ENCODE peak calls at places on chromosome 5, in nine cellular contexts. One of them, this sample, is unnamed.

GRCh38 chr5:89733772-89734171 is 675.8 kb downstream of the CETN3 start:
- DNase-seq in HuH-7.5: no peak
- DNase-seq in OCI-M1: no peak
- DNase-seq in adipocyte: no peak
- DNase-seq in HCT116: no peak
- DNase-seq in renal cortical epithelial cell: peak; percentile 67
- DNase-seq in NCI-H345: no peak
- DNase-seq in stimulated activated CD8-positive, alpha-beta memory T cell treated with anti-CD3 and anti-CD28 coated beads, Interleukin-4, amount 100 ng/mL, for 1 hour: no peak
- DNase-seq in progenitor cell of endocrine pancreas: no peak
- DNase-seq in this sample: no peak

GRCh38 chr5:125232779-125233230 is 486.4 kb upstream of the ZNF608 start:
- DNase-seq in renal cortical epithelial cell: peak; percentile 23
- DNase-seq in HuH-7.5: no peak
- DNase-seq in HCT116: no peak
- DNase-seq in OCI-M1: no peak
- DNase-seq in NCI-H345: no peak
- DNase-seq in stimulated activated CD8-positive, alpha-beta memory T cell treated with anti-CD3 and anti-CD28 coated beads, Interleukin-4, amount 100 ng/mL, for 1 hour: no peak
- DNase-seq in progenitor cell of endocrine pancreas: no peak
- DNase-seq in adipocyte: peak; percentile 82
- DNase-seq in this sample: no peak

GRCh38 chr5:122030251-122030650 is 47.8 kb downstream of the LOX start:
- DNase-seq in OCI-M1: no peak
- DNase-seq in HuH-7.5: peak; percentile 3
- DNase-seq in renal cortical epithelial cell: peak; percentile 68
- DNase-seq in progenitor cell of endocrine pancreas: no peak
- DNase-seq in adipocyte: peak; percentile 10
- DNase-seq in HCT116: no peak
- DNase-seq in stimulated activated CD8-positive, alpha-beta memory T cell treated with anti-CD3 and anti-CD28 coated beads, Interleukin-4, amount 100 ng/mL, for 1 hour: no peak
- DNase-seq in NCI-H345: no peak
- DNase-seq in this sample: no peak

GRCh38 chr5:115461093-115461492 is 83.5 kb downstream of the FEM1C start:
- DNase-seq in progenitor cell of endocrine pancreas: no peak
- DNase-seq in stimulated activated CD8-positive, alpha-beta memory T cell treated with anti-CD3 and anti-CD28 coated beads, Interleukin-4, amount 100 ng/mL, for 1 hour: no peak
- DNase-seq in renal cortical epithelial cell: no peak
- DNase-seq in NCI-H345: no peak
- DNase-seq in adipocyte: peak; percentile 28
- DNase-seq in OCI-M1: no peak
- DNase-seq in HuH-7.5: no peak
- DNase-seq in HCT116: peak; percentile 4
- DNase-seq in this sample: no peak

GRCh38 chr5:162607879-162608278 is 540.3 kb downstream of the GABRG2 start:
- DNase-seq in HCT116: no peak
- DNase-seq in renal cortical epithelial cell: no peak
- DNase-seq in stimulated activated CD8-positive, alpha-beta memory T cell treated with anti-CD3 and anti-CD28 coated beads, Interleukin-4, amount 100 ng/mL, for 1 hour: no peak
- DNase-seq in progenitor cell of endocrine pancreas: no peak
- DNase-seq in OCI-M1: no peak
- DNase-seq in adipocyte: no peak
- DNase-seq in HuH-7.5: no peak
- DNase-seq in NCI-H345: no peak
- DNase-seq in this sample: no peak

GRCh38 chr5:53985796-53986195 is 324.6 kb downstream of the ARL15 start:
- DNase-seq in renal cortical epithelial cell: no peak
- DNase-seq in HuH-7.5: no peak
- DNase-seq in OCI-M1: no peak
- DNase-seq in progenitor cell of endocrine pancreas: no peak
- DNase-seq in adipocyte: no peak
- DNase-seq in NCI-H345: no peak
- DNase-seq in HCT116: no peak
- DNase-seq in stimulated activated CD8-positive, alpha-beta memory T cell treated with anti-CD3 and anti-CD28 coated beads, Interleukin-4, amount 100 ng/mL, for 1 hour: no peak
- DNase-seq in this sample: no peak

GRCh38 chr5:78671609-78672008 is 23.0 kb upstream of the LHFPL2 start:
- DNase-seq in HCT116: no peak
- DNase-seq in progenitor cell of endocrine pancreas: no peak
- DNase-seq in HuH-7.5: no peak
- DNase-seq in adipocyte: peak; percentile 52
- DNase-seq in OCI-M1: peak; percentile 10
- DNase-seq in stimulated activated CD8-positive, alpha-beta memory T cell treated with anti-CD3 and anti-CD28 coated beads, Interleukin-4, amount 100 ng/mL, for 1 hour: no peak
- DNase-seq in renal cortical epithelial cell: no peak
- DNase-seq in NCI-H345: no peak
- DNase-seq in this sample: no peak

GRCh38 chr5:180381428-180381827 is 28.3 kb upstream of the GFPT2 start:
- DNase-seq in stimulated activated CD8-positive, alpha-beta memory T cell treated with anti-CD3 and anti-CD28 coated beads, Interleukin-4, amount 100 ng/mL, for 1 hour: no peak
- DNase-seq in HuH-7.5: no peak
- DNase-seq in adipocyte: no peak
- DNase-seq in NCI-H345: no peak
- DNase-seq in HCT116: no peak
- DNase-seq in OCI-M1: no peak
- DNase-seq in progenitor cell of endocrine pancreas: no peak
- DNase-seq in renal cortical epithelial cell: no peak
- DNase-seq in this sample: no peak

GRCh38 chr5:176948458-176948857 is 49.3 kb upstream of the HK3 start:
- DNase-seq in stimulated activated CD8-positive, alpha-beta memory T cell treated with anti-CD3 and anti-CD28 coated beads, Interleukin-4, amount 100 ng/mL, for 1 hour: no peak
- DNase-seq in renal cortical epithelial cell: peak; percentile 20
- DNase-seq in HuH-7.5: no peak
- DNase-seq in OCI-M1: no peak
- DNase-seq in adipocyte: peak; percentile 7
- DNase-seq in NCI-H345: no peak
- DNase-seq in HCT116: no peak
- DNase-seq in progenitor cell of endocrine pancreas: no peak
- DNase-seq in this sample: no peak

GRCh38 chr5:142277796-142278195 is 47.0 kb downstream of the SPRY4 start:
- DNase-seq in progenitor cell of endocrine pancreas: no peak
- DNase-seq in renal cortical epithelial cell: peak; percentile 96
- DNase-seq in HuH-7.5: no peak
- DNase-seq in HCT116: no peak
- DNase-seq in stimulated activated CD8-positive, alpha-beta memory T cell treated with anti-CD3 and anti-CD28 coated beads, Interleukin-4, amount 100 ng/mL, for 1 hour: no peak
- DNase-seq in adipocyte: no peak
- DNase-seq in NCI-H345: no peak
- DNase-seq in OCI-M1: no peak
- DNase-seq in this sample: no peak

GRCh38 chr5:116482394-116482793 is 92.2 kb downstream of the SEMA6A start:
- DNase-seq in NCI-H345: no peak
- DNase-seq in OCI-M1: no peak
- DNase-seq in HCT116: no peak
- DNase-seq in HuH-7.5: no peak
- DNase-seq in progenitor cell of endocrine pancreas: no peak
- DNase-seq in adipocyte: peak; percentile 49
- DNase-seq in stimulated activated CD8-positive, alpha-beta memory T cell treated with anti-CD3 and anti-CD28 coated beads, Interleukin-4, amount 100 ng/mL, for 1 hour: no peak
- DNase-seq in renal cortical epithelial cell: peak; percentile 52
- DNase-seq in this sample: no peak

GRCh38 chr5:141421489-141421855 is 621 bp downstream of the PCDHGA11 start:
- DNase-seq in progenitor cell of endocrine pancreas: no peak
- DNase-seq in HuH-7.5: no peak
- DNase-seq in HCT116: no peak
- DNase-seq in stimulated activated CD8-positive, alpha-beta memory T cell treated with anti-CD3 and anti-CD28 coated beads, Interleukin-4, amount 100 ng/mL, for 1 hour: no peak
- DNase-seq in NCI-H345: no peak
- DNase-seq in renal cortical epithelial cell: no peak
- DNase-seq in OCI-M1: no peak
- DNase-seq in adipocyte: no peak
- DNase-seq in this sample: no peak

GRCh38 chr5:65262590-65263189 is 219.0 kb downstream of the ADAMTS6 start:
- DNase-seq in HuH-7.5: no peak
- DNase-seq in adipocyte: peak; percentile 88
- DNase-seq in renal cortical epithelial cell: peak; percentile 41
- DNase-seq in NCI-H345: no peak
- DNase-seq in stimulated activated CD8-positive, alpha-beta memory T cell treated with anti-CD3 and anti-CD28 coated beads, Interleukin-4, amount 100 ng/mL, for 1 hour: no peak
- DNase-seq in OCI-M1: peak; percentile 96
- DNase-seq in progenitor cell of endocrine pancreas: no peak
- DNase-seq in HCT116: no peak
- DNase-seq in this sample: no peak

GRCh38 chr5:160638141-160638742 is 213.8 kb downstream of the ATP10B start:
- DNase-seq in renal cortical epithelial cell: peak; percentile 42
- DNase-seq in HCT116: no peak
- DNase-seq in stimulated activated CD8-positive, alpha-beta memory T cell treated with anti-CD3 and anti-CD28 coated beads, Interleukin-4, amount 100 ng/mL, for 1 hour: no peak
- DNase-seq in HuH-7.5: no peak
- DNase-seq in OCI-M1: no peak
- DNase-seq in NCI-H345: no peak
- DNase-seq in adipocyte: no peak
- DNase-seq in progenitor cell of endocrine pancreas: no peak
- DNase-seq in this sample: no peak

GRCh38 chr5:148805323-148806290 is 20.8 kb upstream of the ADRB2 start:
- DNase-seq in progenitor cell of endocrine pancreas: no peak
- DNase-seq in HuH-7.5: no peak
- DNase-seq in renal cortical epithelial cell: peak; percentile 83
- DNase-seq in OCI-M1: peak; percentile 9
- DNase-seq in HCT116: no peak
- DNase-seq in stimulated activated CD8-positive, alpha-beta memory T cell treated with anti-CD3 and anti-CD28 coated beads, Interleukin-4, amount 100 ng/mL, for 1 hour: no peak
- DNase-seq in adipocyte: peak; percentile 29
- DNase-seq in NCI-H345: no peak
- DNase-seq in this sample: no peak

GRCh38 chr5:147690595-147690994 is 91.9 kb downstream of the JAKMIP2 start:
- DNase-seq in HuH-7.5: no peak
- DNase-seq in NCI-H345: no peak
- DNase-seq in stimulated activated CD8-positive, alpha-beta memory T cell treated with anti-CD3 and anti-CD28 coated beads, Interleukin-4, amount 100 ng/mL, for 1 hour: no peak
- DNase-seq in HCT116: peak; percentile 31
- DNase-seq in OCI-M1: no peak
- DNase-seq in renal cortical epithelial cell: peak; percentile 55
- DNase-seq in progenitor cell of endocrine pancreas: no peak
- DNase-seq in adipocyte: no peak
- DNase-seq in this sample: no peak

GRCh38 chr5:10329808-10330481 is 22.2 kb upstream of the CMBL start:
- DNase-seq in HCT116: no peak
- DNase-seq in progenitor cell of endocrine pancreas: no peak
- DNase-seq in renal cortical epithelial cell: no peak
- DNase-seq in stimulated activated CD8-positive, alpha-beta memory T cell treated with anti-CD3 and anti-CD28 coated beads, Interleukin-4, amount 100 ng/mL, for 1 hour: no peak
- DNase-seq in HuH-7.5: no peak
- DNase-seq in adipocyte: peak; percentile 93
- DNase-seq in OCI-M1: no peak
- DNase-seq in NCI-H345: no peak
- DNase-seq in this sample: no peak

GRCh38 chr5:55159763-55160492 is at the start of gene GPX8:
- DNase-seq in NCI-H345: peak; percentile 2
- DNase-seq in adipocyte: peak; percentile 94
- DNase-seq in HCT116: peak; percentile 77
- DNase-seq in HuH-7.5: no peak
- DNase-seq in OCI-M1: peak; percentile 80
- DNase-seq in renal cortical epithelial cell: peak; percentile 92
- DNase-seq in stimulated activated CD8-positive, alpha-beta memory T cell treated with anti-CD3 and anti-CD28 coated beads, Interleukin-4, amount 100 ng/mL, for 1 hour: no peak
- DNase-seq in progenitor cell of endocrine pancreas: no peak
- DNase-seq in this sample: no peak

GRCh38 chr5:15285901-15286583 is 213.9 kb upstream of the FBXL7 start:
- DNase-seq in adipocyte: no peak
- DNase-seq in renal cortical epithelial cell: no peak
- DNase-seq in stimulated activated CD8-positive, alpha-beta memory T cell treated with anti-CD3 and anti-CD28 coated beads, Interleukin-4, amount 100 ng/mL, for 1 hour: no peak
- DNase-seq in HCT116: no peak
- DNase-seq in OCI-M1: peak; percentile 36
- DNase-seq in NCI-H345: no peak
- DNase-seq in HuH-7.5: no peak
- DNase-seq in progenitor cell of endocrine pancreas: no peak
- DNase-seq in this sample: no peak

GRCh38 chr5:157456301-157456700 is 3.7 kb upstream of the NIPAL4 start:
- DNase-seq in renal cortical epithelial cell: no peak
- DNase-seq in NCI-H345: no peak
- DNase-seq in OCI-M1: no peak
- DNase-seq in HuH-7.5: no peak
- DNase-seq in HCT116: no peak
- DNase-seq in stimulated activated CD8-positive, alpha-beta memory T cell treated with anti-CD3 and anti-CD28 coated beads, Interleukin-4, amount 100 ng/mL, for 1 hour: no peak
- DNase-seq in progenitor cell of endocrine pancreas: no peak
- DNase-seq in adipocyte: no peak
- DNase-seq in this sample: no peak

GRCh38 chr5:15704397-15704947 is 204.5 kb downstream of the FBXL7 start:
- DNase-seq in progenitor cell of endocrine pancreas: no peak
- DNase-seq in stimulated activated CD8-positive, alpha-beta memory T cell treated with anti-CD3 and anti-CD28 coated beads, Interleukin-4, amount 100 ng/mL, for 1 hour: no peak
- DNase-seq in renal cortical epithelial cell: no peak
- DNase-seq in OCI-M1: no peak
- DNase-seq in NCI-H345: no peak
- DNase-seq in adipocyte: peak; percentile 89
- DNase-seq in HuH-7.5: no peak
- DNase-seq in HCT116: no peak
- DNase-seq in this sample: no peak

GRCh38 chr5:40678021-40678939 is 1.4 kb upstream of the PTGER4 start:
- DNase-seq in adipocyte: no peak
- DNase-seq in HCT116: no peak
- DNase-seq in stimulated activated CD8-positive, alpha-beta memory T cell treated with anti-CD3 and anti-CD28 coated beads, Interleukin-4, amount 100 ng/mL, for 1 hour: no peak
- DNase-seq in renal cortical epithelial cell: peak; percentile 52
- DNase-seq in progenitor cell of endocrine pancreas: no peak
- DNase-seq in OCI-M1: peak; percentile 79
- DNase-seq in HuH-7.5: no peak
- DNase-seq in NCI-H345: no peak
- DNase-seq in this sample: no peak

GRCh38 chr5:60178101-60178500 is 284.6 kb upstream of the PDE4D start:
- DNase-seq in adipocyte: peak; percentile 60
- DNase-seq in OCI-M1: no peak
- DNase-seq in progenitor cell of endocrine pancreas: no peak
- DNase-seq in renal cortical epithelial cell: peak; percentile 78
- DNase-seq in HuH-7.5: no peak
- DNase-seq in stimulated activated CD8-positive, alpha-beta memory T cell treated with anti-CD3 and anti-CD28 coated beads, Interleukin-4, amount 100 ng/mL, for 1 hour: no peak
- DNase-seq in HCT116: no peak
- DNase-seq in NCI-H345: no peak
- DNase-seq in this sample: no peak

GRCh38 chr5:172872997-172873491 is 39.0 kb downstream of the ERGIC1 start:
- DNase-seq in NCI-H345: no peak
- DNase-seq in renal cortical epithelial cell: no peak
- DNase-seq in progenitor cell of endocrine pancreas: no peak
- DNase-seq in HCT116: no peak
- DNase-seq in OCI-M1: no peak
- DNase-seq in HuH-7.5: no peak
- DNase-seq in stimulated activated CD8-positive, alpha-beta memory T cell treated with anti-CD3 and anti-CD28 coated beads, Interleukin-4, amount 100 ng/mL, for 1 hour: no peak
- DNase-seq in adipocyte: peak; percentile 65
- DNase-seq in this sample: no peak

GRCh38 chr5:141343242-141343952 is at the start of gene PCDHGA3:
- DNase-seq in OCI-M1: peak; percentile 43
- DNase-seq in HuH-7.5: no peak
- DNase-seq in adipocyte: peak; percentile 24
- DNase-seq in stimulated activated CD8-positive, alpha-beta memory T cell treated with anti-CD3 and anti-CD28 coated beads, Interleukin-4, amount 100 ng/mL, for 1 hour: no peak
- DNase-seq in renal cortical epithelial cell: peak; percentile 22
- DNase-seq in progenitor cell of endocrine pancreas: no peak
- DNase-seq in NCI-H345: no peak
- DNase-seq in HCT116: no peak
- DNase-seq in this sample: no peak

GRCh38 chr5:39073759-39074008 is 515 bp downstream of the RICTOR start:
- DNase-seq in OCI-M1: no peak
- DNase-seq in HCT116: no peak
- DNase-seq in stimulated activated CD8-positive, alpha-beta memory T cell treated with anti-CD3 and anti-CD28 coated beads, Interleukin-4, amount 100 ng/mL, for 1 hour: no peak
- DNase-seq in NCI-H345: peak; percentile 38
- DNase-seq in renal cortical epithelial cell: no peak
- DNase-seq in progenitor cell of endocrine pancreas: peak; percentile 45
- DNase-seq in HuH-7.5: no peak
- DNase-seq in adipocyte: peak; percentile 73
- DNase-seq in this sample: no peak

GRCh38 chr5:159550951-159551350 is 220.7 kb upstream of the IL12B start:
- DNase-seq in adipocyte: no peak
- DNase-seq in OCI-M1: no peak
- DNase-seq in HuH-7.5: no peak
- DNase-seq in progenitor cell of endocrine pancreas: no peak
- DNase-seq in NCI-H345: no peak
- DNase-seq in HCT116: no peak
- DNase-seq in renal cortical epithelial cell: no peak
- DNase-seq in stimulated activated CD8-positive, alpha-beta memory T cell treated with anti-CD3 and anti-CD28 coated beads, Interleukin-4, amount 100 ng/mL, for 1 hour: no peak
- DNase-seq in this sample: no peak

GRCh38 chr5:57407391-57407790 is 75.2 kb downstream of the ACTBL2 start:
- DNase-seq in stimulated activated CD8-positive, alpha-beta memory T cell treated with anti-CD3 and anti-CD28 coated beads, Interleukin-4, amount 100 ng/mL, for 1 hour: no peak
- DNase-seq in renal cortical epithelial cell: no peak
- DNase-seq in NCI-H345: no peak
- DNase-seq in OCI-M1: no peak
- DNase-seq in progenitor cell of endocrine pancreas: no peak
- DNase-seq in adipocyte: no peak
- DNase-seq in HCT116: no peak
- DNase-seq in HuH-7.5: no peak
- DNase-seq in this sample: no peak

GRCh38 chr5:172414618-172415599 is 39.4 kb downstream of the SH3PXD2B start:
- DNase-seq in HuH-7.5: peak; percentile 77
- DNase-seq in progenitor cell of endocrine pancreas: no peak
- DNase-seq in renal cortical epithelial cell: peak; percentile 57
- DNase-seq in OCI-M1: no peak
- DNase-seq in NCI-H345: no peak
- DNase-seq in stimulated activated CD8-positive, alpha-beta memory T cell treated with anti-CD3 and anti-CD28 coated beads, Interleukin-4, amount 100 ng/mL, for 1 hour: no peak
- DNase-seq in HCT116: no peak
- DNase-seq in adipocyte: peak; percentile 53
- DNase-seq in this sample: no peak

GRCh38 chr5:32677023-32677422 is 34.1 kb upstream of the NPR3 start:
- DNase-seq in NCI-H345: no peak
- DNase-seq in stimulated activated CD8-positive, alpha-beta memory T cell treated with anti-CD3 and anti-CD28 coated beads, Interleukin-4, amount 100 ng/mL, for 1 hour: no peak
- DNase-seq in OCI-M1: no peak
- DNase-seq in progenitor cell of endocrine pancreas: no peak
- DNase-seq in HuH-7.5: no peak
- DNase-seq in renal cortical epithelial cell: no peak
- DNase-seq in HCT116: no peak
- DNase-seq in adipocyte: no peak
- DNase-seq in this sample: no peak

GRCh38 chr5:66653380-66653779 is 57.2 kb downstream of the MAST4 start:
- DNase-seq in renal cortical epithelial cell: peak; percentile 35
- DNase-seq in OCI-M1: peak; percentile 50
- DNase-seq in NCI-H345: no peak
- DNase-seq in stimulated activated CD8-positive, alpha-beta memory T cell treated with anti-CD3 and anti-CD28 coated beads, Interleukin-4, amount 100 ng/mL, for 1 hour: no peak
- DNase-seq in HuH-7.5: no peak
- DNase-seq in adipocyte: no peak
- DNase-seq in HCT116: no peak
- DNase-seq in progenitor cell of endocrine pancreas: no peak
- DNase-seq in this sample: peak; percentile 45